ENCODE peak calls at places on chromosomes 7 and 10, in six cellular contexts. A is smooth muscle cell of the brain vasculature; Y is hepatocyte; D is stimulated activated CD4-positive, alpha-beta T cell treated with anti-CD3 and anti-CD28 coated beads, Interleukin-4, amount 100 ng/mL, for 4 hours; L is NCI-H187; C is H9. V is an unnamed sample.

GRCh38 chr7:109062798-109063197 is 493.1 kb downstream of the DNAJB9 start:
- DNase-seq in C (no peak), Y (no peak), A (no peak), D (no peak), L (no peak), V (no peak)

GRCh38 chr10:17214486-17214885 is 13.0 kb upstream of the TRDMT1 start:
- DNase-seq in L (no peak), D (no peak), C (no peak), A (no peak), Y (no peak), V (peak; percentile 73)

GRCh38 chr7:99040104-99040958 is 103.6 kb downstream of the SMURF1 start:
- DNase-seq in L (peak; percentile 63), C (peak; percentile 87), A (peak; percentile 59), D (peak; percentile 33), Y (peak; percentile 94), V (peak; percentile 79)

GRCh38 chr7:15199482-15199881 is 296.9 kb upstream of the DGKB start:
- DNase-seq in D (no peak), Y (peak; percentile 18), C (no peak), A (peak; percentile 26), L (no peak), V (peak; percentile 3)

GRCh38 chr7:76267107-76267834 is 35.2 kb upstream of the HSPB1 start:
- DNase-seq in A (no peak), Y (no peak), D (no peak), C (peak; percentile 55), L (no peak), V (no peak)

GRCh38 chr10:21758671-21759070 is 224.6 kb downstream of the MLLT10 start:
- DNase-seq in L (no peak), A (no peak), Y (no peak), C (no peak), D (no peak), V (no peak)

GRCh38 chr7:157523371-157523765 is 186.6 kb downstream of the DNAJB6 start:
- DNase-seq in C (no peak), A (no peak), L (no peak), Y (no peak), D (no peak), V (no peak)

GRCh38 chr7:30918676-30919075 is 7.0 kb downstream of the AQP1 start:
- DNase-seq in A (no peak), D (no peak), Y (no peak), L (no peak), C (no peak), V (no peak)

GRCh38 chr10:129768437-129769355 is 195.4 kb downstream of the EBF3 start:
- DNase-seq in A (no peak), D (no peak), L (no peak), C (peak; percentile 82), Y (no peak), V (no peak)